ENCODE peak calls at places on chromosome 21, in five cellular contexts. W, B, E, O and T are unnamed samples.

GRCh38 chr21:17461014-17461413 is 51.8 kb upstream of the CXADR start:
- DNase-seq in B (no peak), W (peak; percentile 55), E (no peak), O (no peak), T (no peak)

GRCh38 chr21:44986471-44987291 is 46.9 kb downstream of the SLX9 start:
- DNase-seq in W (no peak), O (no peak), B (no peak), E (no peak), T (no peak)

GRCh38 chr21:42444745-42445059 is 41.0 kb downstream of the UBASH3A start:
- DNase-seq in W (no peak), O (no peak), B (no peak), E (no peak), T (no peak)

GRCh38 chr21:18354947-18355346 is 48.6 kb downstream of the TMPRSS15 start:
- DNase-seq in W (no peak), O (no peak), E (no peak), B (no peak), T (no peak)

GRCh38 chr21:42621166-42621827 is 32.1 kb upstream of the PDE9A start:
- DNase-seq in W (peak; percentile 86), E (no peak), O (no peak), B (no peak), T (peak; percentile 26)

GRCh38 chr21:28516996-28517592 is 475.6 kb downstream of the LTN1 start:
- DNase-seq in O (peak; percentile 83), E (peak; percentile 47), W (peak; percentile 60), B (no peak), T (peak; percentile 60)

GRCh38 chr21:44874497-44875331 is 1.2 kb upstream of the PTTG1IP start:
- DNase-seq in B (no peak), E (no peak), O (peak; percentile 53), W (peak; percentile 75), T (no peak)

GRCh38 chr21:42411197-42411869 is 7.6 kb downstream of the UBASH3A start:
- DNase-seq in E (no peak), B (no peak), W (peak; percentile 61), O (no peak), T (peak; percentile 32)

GRCh38 chr21:29208666-29209059 is 78.2 kb downstream of the MAP3K7CL start:
- DNase-seq in O (no peak), E (no peak), B (no peak), W (no peak), T (no peak)

GRCh38 chr21:41289431-41289830 is 27.2 kb upstream of the FAM3B start:
- DNase-seq in O (no peak), B (no peak), W (peak; percentile 71), E (no peak), T (peak; percentile 5)

GRCh38 chr21:44929799-44930542 is 9.3 kb upstream of the ITGB2 start:
- DNase-seq in E (no peak), B (no peak), W (peak; percentile 46), O (no peak), T (no peak)